ENCODE peak calls at places on chromosomes 12 and 14, in seven cellular contexts. One of them, this sample, is unnamed.

GRCh38 chr12:93521225-93521854 is 51.1 kb upstream of the SOCS2 start:
- DNase-seq in esophagus muscularis mucosa: peak
- DNase-seq in substantia nigra: no peak
- DNase-seq in heart left ventricle: no peak
- DNase-seq in ascending aorta: no peak
- DNase-seq in keratinocyte: no peak
- DNase-seq in tibial nerve: no peak
- DNase-seq in this sample: no peak

GRCh38 chr12:118432812-118433540 is 56.6 kb downstream of the SUDS3 start:
- DNase-seq in esophagus muscularis mucosa: no peak
- DNase-seq in keratinocyte: no peak
- DNase-seq in substantia nigra: no peak
- DNase-seq in heart left ventricle: no peak
- DNase-seq in tibial nerve: no peak
- DNase-seq in ascending aorta: no peak
- DNase-seq in this sample: no peak

GRCh38 chr12:124620606-124621295 is 53.3 kb upstream of the NCOR2 start:
- DNase-seq in keratinocyte: peak
- DNase-seq in esophagus muscularis mucosa: no peak
- DNase-seq in heart left ventricle: peak
- DNase-seq in substantia nigra: no peak
- DNase-seq in tibial nerve: no peak
- DNase-seq in ascending aorta: no peak
- DNase-seq in this sample: no peak

GRCh38 chr14:26008290-26008689 is 589.5 kb downstream of the NOVA1 start:
- DNase-seq in substantia nigra: no peak
- DNase-seq in tibial nerve: no peak
- DNase-seq in ascending aorta: no peak
- DNase-seq in heart left ventricle: no peak
- DNase-seq in esophagus muscularis mucosa: no peak
- DNase-seq in keratinocyte: no peak
- DNase-seq in this sample: no peak

GRCh38 chr12:103169-103981 is 36.8 kb downstream of the IQSEC3 start:
- DNase-seq in heart left ventricle: no peak
- DNase-seq in substantia nigra: no peak
- DNase-seq in tibial nerve: no peak
- DNase-seq in keratinocyte: no peak
- DNase-seq in esophagus muscularis mucosa: no peak
- DNase-seq in ascending aorta: no peak
- DNase-seq in this sample: no peak

GRCh38 chr12:46198913-46199312 is 69.9 kb downstream of the SLC38A1 start:
- DNase-seq in heart left ventricle: no peak
- DNase-seq in ascending aorta: no peak
- DNase-seq in esophagus muscularis mucosa: no peak
- DNase-seq in tibial nerve: no peak
- DNase-seq in keratinocyte: no peak
- DNase-seq in substantia nigra: no peak
- DNase-seq in this sample: no peak

GRCh38 chr12:114682920-114683708 is 861 bp downstream of the TBX3 start:
- DNase-seq in esophagus muscularis mucosa: no peak
- DNase-seq in substantia nigra: no peak
- DNase-seq in ascending aorta: no peak
- DNase-seq in tibial nerve: no peak
- DNase-seq in keratinocyte: no peak
- DNase-seq in heart left ventricle: no peak
- DNase-seq in this sample: no peak

GRCh38 chr12:42326466-42327226 is 679 bp downstream of the PPHLN1 start:
- DNase-seq in ascending aorta: no peak
- DNase-seq in tibial nerve: no peak
- DNase-seq in keratinocyte: no peak
- DNase-seq in substantia nigra: no peak
- DNase-seq in esophagus muscularis mucosa: no peak
- DNase-seq in heart left ventricle: no peak
- DNase-seq in this sample: peak

GRCh38 chr14:21505009-21505553 is 6.1 kb downstream of the METTL3 start:
- DNase-seq in esophagus muscularis mucosa: no peak
- DNase-seq in keratinocyte: no peak
- DNase-seq in substantia nigra: no peak
- DNase-seq in tibial nerve: no peak
- DNase-seq in ascending aorta: no peak
- DNase-seq in heart left ventricle: no peak
- DNase-seq in this sample: no peak

GRCh38 chr12:76259660-76260389 is 88.4 kb downstream of the BBS10 start:
- DNase-seq in substantia nigra: no peak
- DNase-seq in esophagus muscularis mucosa: no peak
- DNase-seq in tibial nerve: no peak
- DNase-seq in keratinocyte: no peak
- DNase-seq in ascending aorta: no peak
- DNase-seq in heart left ventricle: no peak
- DNase-seq in this sample: peak

GRCh38 chr14:23121401-23121800 is 2.3 kb upstream of the CEBPE start:
- DNase-seq in esophagus muscularis mucosa: no peak
- DNase-seq in ascending aorta: peak
- DNase-seq in heart left ventricle: peak
- DNase-seq in keratinocyte: no peak
- DNase-seq in tibial nerve: no peak
- DNase-seq in substantia nigra: no peak
- DNase-seq in this sample: peak

GRCh38 chr14:23141706-23142467 is 22.8 kb upstream of the CEBPE start:
- DNase-seq in keratinocyte: no peak
- DNase-seq in heart left ventricle: peak
- DNase-seq in ascending aorta: peak
- DNase-seq in tibial nerve: no peak
- DNase-seq in substantia nigra: no peak
- DNase-seq in esophagus muscularis mucosa: peak
- DNase-seq in this sample: peak

GRCh38 chr14:80315681-80316080 is 104.4 kb upstream of the DIO2 start:
- DNase-seq in tibial nerve: no peak
- DNase-seq in heart left ventricle: no peak
- DNase-seq in esophagus muscularis mucosa: no peak
- DNase-seq in keratinocyte: no peak
- DNase-seq in substantia nigra: no peak
- DNase-seq in ascending aorta: no peak
- DNase-seq in this sample: no peak

GRCh38 chr12:77130193-77130592 is 64.8 kb upstream of the E2F7 start:
- DNase-seq in heart left ventricle: no peak
- DNase-seq in tibial nerve: no peak
- DNase-seq in esophagus muscularis mucosa: no peak
- DNase-seq in keratinocyte: no peak
- DNase-seq in substantia nigra: no peak
- DNase-seq in ascending aorta: no peak
- DNase-seq in this sample: no peak

GRCh38 chr12:105590571-105590970 is 260.1 kb downstream of the C12orf75 start:
- DNase-seq in keratinocyte: peak
- DNase-seq in substantia nigra: no peak
- DNase-seq in heart left ventricle: no peak
- DNase-seq in tibial nerve: no peak
- DNase-seq in ascending aorta: no peak
- DNase-seq in esophagus muscularis mucosa: no peak
- DNase-seq in this sample: no peak

GRCh38 chr12:125135906-125136305 is 70.7 kb downstream of the AACS start:
- DNase-seq in esophagus muscularis mucosa: no peak
- DNase-seq in heart left ventricle: no peak
- DNase-seq in tibial nerve: no peak
- DNase-seq in ascending aorta: no peak
- DNase-seq in keratinocyte: no peak
- DNase-seq in substantia nigra: no peak
- DNase-seq in this sample: no peak

GRCh38 chr14:37047226-37047625 is 125.2 kb downstream of the SLC25A21 start:
- DNase-seq in heart left ventricle: no peak
- DNase-seq in esophagus muscularis mucosa: no peak
- DNase-seq in keratinocyte: no peak
- DNase-seq in ascending aorta: no peak
- DNase-seq in substantia nigra: no peak
- DNase-seq in tibial nerve: no peak
- DNase-seq in this sample: no peak

GRCh38 chr12:24595652-24596235 is 353.2 kb downstream of the BCAT1 start:
- DNase-seq in ascending aorta: no peak
- DNase-seq in heart left ventricle: no peak
- DNase-seq in esophagus muscularis mucosa: no peak
- DNase-seq in substantia nigra: no peak
- DNase-seq in tibial nerve: no peak
- DNase-seq in keratinocyte: no peak
- DNase-seq in this sample: no peak

GRCh38 chr12:100555722-100556121 is 17.8 kb upstream of the GAS2L3 start:
- DNase-seq in substantia nigra: no peak
- DNase-seq in heart left ventricle: no peak
- DNase-seq in keratinocyte: no peak
- DNase-seq in ascending aorta: no peak
- DNase-seq in esophagus muscularis mucosa: no peak
- DNase-seq in tibial nerve: no peak
- DNase-seq in this sample: no peak

GRCh38 chr14:75022655-75023054 is 19.9 kb downstream of the EIF2B2 start:
- DNase-seq in substantia nigra: no peak
- DNase-seq in ascending aorta: no peak
- DNase-seq in tibial nerve: no peak
- DNase-seq in heart left ventricle: peak
- DNase-seq in keratinocyte: no peak
- DNase-seq in esophagus muscularis mucosa: no peak
- DNase-seq in this sample: no peak

GRCh38 chr14:39431416-39432178 is 636 bp downstream of the FBXO33 start:
- DNase-seq in ascending aorta: peak
- DNase-seq in substantia nigra: no peak
- DNase-seq in esophagus muscularis mucosa: no peak
- DNase-seq in heart left ventricle: peak
- DNase-seq in keratinocyte: no peak
- DNase-seq in tibial nerve: peak
- DNase-seq in this sample: peak

GRCh38 chr14:58808828-58809227 is 171.1 kb downstream of the DACT1 start:
- DNase-seq in ascending aorta: no peak
- DNase-seq in keratinocyte: no peak
- DNase-seq in tibial nerve: no peak
- DNase-seq in heart left ventricle: no peak
- DNase-seq in esophagus muscularis mucosa: peak
- DNase-seq in substantia nigra: no peak
- DNase-seq in this sample: no peak

GRCh38 chr12:130336723-130337475 is 788 bp upstream of the PIWIL1 start:
- DNase-seq in keratinocyte: no peak
- DNase-seq in substantia nigra: no peak
- DNase-seq in heart left ventricle: no peak
- DNase-seq in esophagus muscularis mucosa: peak
- DNase-seq in ascending aorta: no peak
- DNase-seq in tibial nerve: no peak
- DNase-seq in this sample: no peak

GRCh38 chr12:107894589-107894988 is 120.1 kb downstream of the ASCL4 start:
- DNase-seq in substantia nigra: no peak
- DNase-seq in tibial nerve: no peak
- DNase-seq in heart left ventricle: no peak
- DNase-seq in keratinocyte: no peak
- DNase-seq in ascending aorta: no peak
- DNase-seq in esophagus muscularis mucosa: peak
- DNase-seq in this sample: no peak

DNA sequence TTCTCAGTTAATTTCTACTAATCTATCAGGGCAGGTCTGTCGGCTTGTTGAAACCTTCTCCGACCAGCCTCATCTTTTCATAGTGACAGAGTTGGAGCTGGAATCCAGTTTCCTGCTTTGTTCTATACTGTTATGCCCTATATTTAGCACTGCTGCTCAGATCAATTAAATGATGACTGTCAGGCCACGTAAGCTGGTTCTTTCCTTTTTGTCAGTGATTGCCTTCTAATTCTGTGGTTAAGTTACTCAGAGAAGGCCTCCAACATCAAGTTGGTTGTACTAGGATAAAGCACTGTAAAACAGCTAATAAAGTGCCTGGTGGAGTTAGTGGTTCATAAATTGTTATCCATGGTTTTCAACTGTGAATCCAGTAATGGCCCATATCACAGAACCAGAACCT is 22.6 kb downstream of the DERA start:
- DNase-seq in substantia nigra: no peak
- DNase-seq in tibial nerve: no peak
- DNase-seq in ascending aorta: no peak
- DNase-seq in keratinocyte: no peak
- DNase-seq in heart left ventricle: no peak
- DNase-seq in esophagus muscularis mucosa: no peak
- DNase-seq in this sample: no peak
- H3K27ac ChIP-seq in substantia nigra: no peak
- H3K27ac ChIP-seq in tibial nerve: no peak
- H3K27ac ChIP-seq in ascending aorta: no peak
- H3K27ac ChIP-seq in keratinocyte: no peak
- H3K27ac ChIP-seq in heart left ventricle: no peak
- H3K27ac ChIP-seq in esophagus muscularis mucosa: peak
- H3K27ac ChIP-seq in this sample: no peak

DNA sequence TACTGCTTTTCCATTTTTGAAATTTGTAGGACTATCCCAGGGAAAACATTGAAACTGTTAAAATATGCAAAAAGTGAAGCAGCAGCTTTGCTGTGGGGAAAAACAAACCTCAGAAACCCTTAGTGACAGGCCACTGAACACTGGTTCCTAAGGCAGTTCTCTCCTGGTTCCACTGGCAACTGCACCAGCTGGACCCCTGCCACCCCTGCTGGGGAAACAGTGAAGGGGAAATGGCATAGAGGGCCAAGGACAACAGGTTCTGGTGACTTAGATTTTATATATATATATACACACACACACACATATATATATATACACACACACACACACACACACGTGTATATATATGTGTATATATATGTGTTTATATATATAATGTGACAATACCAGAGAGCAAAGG is 16.2 kb upstream of the KRT7 start:
- DNase-seq in ascending aorta: no peak
- DNase-seq in esophagus muscularis mucosa: no peak
- DNase-seq in substantia nigra: no peak
- DNase-seq in tibial nerve: no peak
- DNase-seq in keratinocyte: no peak
- DNase-seq in heart left ventricle: no peak
- DNase-seq in this sample: peak
- H3K27ac ChIP-seq in ascending aorta: peak
- H3K27ac ChIP-seq in esophagus muscularis mucosa: no peak
- H3K27ac ChIP-seq in substantia nigra: no peak
- H3K27ac ChIP-seq in tibial nerve: no peak
- H3K27ac ChIP-seq in keratinocyte: peak
- H3K27ac ChIP-seq in heart left ventricle: no peak
- H3K27ac ChIP-seq in this sample: peak

GRCh38 chr14:102280376-102280962 is 24.5 kb downstream of the MOK start:
- DNase-seq in keratinocyte: peak
- DNase-seq in ascending aorta: no peak
- DNase-seq in esophagus muscularis mucosa: no peak
- DNase-seq in substantia nigra: no peak
- DNase-seq in heart left ventricle: no peak
- DNase-seq in tibial nerve: no peak
- DNase-seq in this sample: no peak
- H3K27ac ChIP-seq in keratinocyte: peak
- H3K27ac ChIP-seq in ascending aorta: no peak
- H3K27ac ChIP-seq in esophagus muscularis mucosa: no peak
- H3K27ac ChIP-seq in substantia nigra: no peak
- H3K27ac ChIP-seq in heart left ventricle: no peak
- H3K27ac ChIP-seq in tibial nerve: no peak
- H3K27ac ChIP-seq in this sample: peak

GRCh38 chr12:68631177-68631576 is 20.5 kb downstream of the RAP1B start:
- DNase-seq in ascending aorta: no peak
- DNase-seq in tibial nerve: no peak
- DNase-seq in esophagus muscularis mucosa: no peak
- DNase-seq in keratinocyte: no peak
- DNase-seq in substantia nigra: no peak
- DNase-seq in heart left ventricle: no peak
- DNase-seq in this sample: no peak
- H3K27ac ChIP-seq in ascending aorta: no peak
- H3K27ac ChIP-seq in tibial nerve: no peak
- H3K27ac ChIP-seq in esophagus muscularis mucosa: no peak
- H3K27ac ChIP-seq in keratinocyte: no peak
- H3K27ac ChIP-seq in substantia nigra: no peak
- H3K27ac ChIP-seq in heart left ventricle: no peak
- H3K27ac ChIP-seq in this sample: no peak